ENCODE peak calls at places on chromosomes 7 and 10, in five cellular contexts. A, O, W, Q and J are unnamed samples.
A peak's percentile ranks its signal among the peaks of the same experiment; 100 is the strongest.

GRCh38 chr10:71409516-71410104 is 12.9 kb downstream of the CDH23 start:
- DNase-seq in W (no peak), O (no peak), Q (no peak), A (no peak), J (no peak)

GRCh38 chr7:83475403-83475802 is 173.5 kb downstream of the SEMA3E start:
- DNase-seq in Q (no peak), O (no peak), A (no peak), W (no peak), J (peak; percentile 21)

GRCh38 chr10:3775671-3776551 is 9.1 kb downstream of the KLF6 start:
- DNase-seq in A (peak; percentile 78), O (no peak), Q (no peak), W (no peak), J (peak; percentile 41)

GRCh38 chr7:129780257-129781127 is 169.0 kb downstream of the NRF1 start:
- DNase-seq in Q (no peak), W (peak; percentile 71), A (peak; percentile 73), O (no peak), J (peak; percentile 91)

GRCh38 chr7:100013328-100013676 is 2.1 kb upstream of the ZKSCAN1 start:
- DNase-seq in A (peak; percentile 82), O (no peak), W (peak; percentile 13), Q (no peak), J (peak; percentile 50)

GRCh38 chr10:48526371-48526821 is 78.5 kb downstream of the ARHGAP22 start:
- DNase-seq in Q (no peak), A (peak; percentile 23), W (no peak), O (no peak), J (no peak)

GRCh38 chr10:89702121-89702480 is 711 bp downstream of the KIF20B start:
- DNase-seq in A (no peak), W (peak; percentile 17), Q (no peak), O (no peak), J (peak; percentile 7)

GRCh38 chr7:47600199-47601118 is 18.5 kb upstream of the TNS3 start:
- DNase-seq in A (peak; percentile 85), Q (no peak), W (no peak), O (no peak), J (peak; percentile 85)

GRCh38 chr7:65809259-65809981 is 63.5 kb upstream of the VKORC1L1 start:
- DNase-seq in Q (no peak), O (no peak), A (no peak), W (no peak), J (no peak)

GRCh38 chr7:20642171-20642570 is 26.7 kb downstream of the ABCB5 start:
- DNase-seq in A (peak; percentile 7), W (no peak), Q (no peak), O (no peak), J (no peak)

GRCh38 chr7:45387837-45388236 is 186.3 kb upstream of the ADCY1 start:
- DNase-seq in A (no peak), O (no peak), W (no peak), Q (no peak), J (peak; percentile 9)

GRCh38 chr7:123865517-123866117 is 20.6 kb downstream of the HYAL4 start:
- DNase-seq in A (peak; percentile 70), O (no peak), W (peak; percentile 27), Q (no peak), J (peak; percentile 78)

GRCh38 chr7:117458977-117459583 is 20.7 kb upstream of the CFTR start:
- DNase-seq in Q (no peak), W (no peak), A (peak; percentile 33), O (no peak), J (peak; percentile 56)

GRCh38 chr7:121480058-121480457 is 84.0 kb upstream of the FAM3C start:
- DNase-seq in O (no peak), Q (no peak), A (peak; percentile 24), W (no peak), J (peak; percentile 50)

GRCh38 chr7:11831727-11832495 is at the start of gene THSD7A:
- DNase-seq in A (peak; percentile 5), Q (peak; percentile 63), W (no peak), O (peak; percentile 75), J (peak; percentile 56)

GRCh38 chr10:3528271-3528670 is 256.7 kb downstream of the KLF6 start:
- DNase-seq in W (no peak), O (no peak), Q (no peak), A (peak; percentile 35), J (no peak)

GRCh38 chr7:151447312-151447711 is 7.4 kb upstream of the CRYGN start:
- DNase-seq in W (no peak), A (no peak), Q (no peak), O (peak; percentile 62), J (no peak)

GRCh38 chr7:40647719-40648118 is 512.9 kb downstream of the SUGCT start:
- DNase-seq in A (no peak), O (no peak), Q (no peak), W (no peak), J (no peak)

GRCh38 chr10:121527690-121528089 is 70.6 kb downstream of the FGFR2 start:
- DNase-seq in O (no peak), W (no peak), Q (no peak), A (peak; percentile 78), J (no peak)